ENCODE peak calls at places on chromosome 22, in four cellular contexts. One of them, this sample, is unnamed.

GRCh38 chr22:49514656-49515055 is 313.0 kb downstream of the BRD1 start:
- DNase-seq in dorsolateral prefrontal cortex: no peak
- DNase-seq in H7: peak
- DNase-seq in ELR: no peak
- DNase-seq in this sample: no peak

GRCh38 chr22:26168199-26168915 is 905 bp upstream of the SEZ6L start:
- DNase-seq in H7: peak
- DNase-seq in dorsolateral prefrontal cortex: peak
- DNase-seq in ELR: no peak
- DNase-seq in this sample: no peak

GRCh38 chr22:45344339-45344738 is 34.6 kb downstream of the FAM118A start:
- DNase-seq in ELR: peak
- DNase-seq in dorsolateral prefrontal cortex: no peak
- DNase-seq in H7: peak
- DNase-seq in this sample: no peak

GRCh38 chr22:50040717-50041116 is 17.4 kb downstream of the TTLL8 start:
- DNase-seq in dorsolateral prefrontal cortex: no peak
- DNase-seq in H7: peak
- DNase-seq in ELR: no peak
- DNase-seq in this sample: no peak

GRCh38 chr22:37716708-37717107 is 19.9 kb downstream of the TRIOBP start:
- DNase-seq in dorsolateral prefrontal cortex: no peak
- DNase-seq in ELR: peak
- DNase-seq in H7: no peak
- DNase-seq in this sample: no peak

GRCh38 chr22:46707305-46707704 is 30.7 kb downstream of the CERK start:
- DNase-seq in ELR: no peak
- DNase-seq in dorsolateral prefrontal cortex: no peak
- DNase-seq in H7: no peak
- DNase-seq in this sample: no peak

GRCh38 chr22:32552540-32552939 is 77.9 kb downstream of the FBXO7 start:
- DNase-seq in ELR: no peak
- DNase-seq in H7: no peak
- DNase-seq in dorsolateral prefrontal cortex: no peak
- DNase-seq in this sample: no peak

GRCh38 chr22:42962295-42963230 is 52.4 kb downstream of the PACSIN2 start:
- DNase-seq in dorsolateral prefrontal cortex: no peak
- DNase-seq in ELR: no peak
- DNase-seq in H7: no peak
- DNase-seq in this sample: no peak

GRCh38 chr22:49853981-49854791 is 542 bp downstream of the ZBED4 start:
- DNase-seq in dorsolateral prefrontal cortex: no peak
- DNase-seq in ELR: peak
- DNase-seq in H7: peak
- DNase-seq in this sample: no peak

GRCh38 chr22:25754527-25755202 is 12.7 kb downstream of the MYO18B start:
- DNase-seq in ELR: peak
- DNase-seq in H7: no peak
- DNase-seq in dorsolateral prefrontal cortex: no peak
- DNase-seq in this sample: no peak

GRCh38 chr22:22185217-22185616 is 59.4 kb upstream of the VPREB1 start:
- DNase-seq in dorsolateral prefrontal cortex: no peak
- DNase-seq in ELR: no peak
- DNase-seq in H7: no peak
- DNase-seq in this sample: no peak

GRCh38 chr22:36901411-36902142 is 11.9 kb upstream of the CSF2RB start:
- DNase-seq in H7: no peak
- DNase-seq in ELR: no peak
- DNase-seq in dorsolateral prefrontal cortex: no peak
- DNase-seq in this sample: no peak

GRCh38 chr22:30562391-30562790 is 12.1 kb downstream of the GAL3ST1 start:
- DNase-seq in H7: no peak
- DNase-seq in ELR: peak
- DNase-seq in dorsolateral prefrontal cortex: no peak
- DNase-seq in this sample: no peak

GRCh38 chr22:30637701-30638114 is 2.1 kb downstream of the SLC35E4 start:
- DNase-seq in dorsolateral prefrontal cortex: no peak
- DNase-seq in H7: peak
- DNase-seq in ELR: peak
- DNase-seq in this sample: no peak

GRCh38 chr22:48431014-48431413 is 1396.7 kb downstream of the BRD1 start:
- DNase-seq in H7: peak
- DNase-seq in ELR: no peak
- DNase-seq in dorsolateral prefrontal cortex: peak
- DNase-seq in this sample: no peak

GRCh38 chr22:44947029-44947428 is 62.8 kb downstream of the PHF21B start:
- DNase-seq in H7: no peak
- DNase-seq in dorsolateral prefrontal cortex: no peak
- DNase-seq in ELR: no peak
- DNase-seq in this sample: no peak

GRCh38 chr22:37378642-37379058 is 48.6 kb downstream of the ELFN2 start:
- DNase-seq in H7: no peak
- DNase-seq in ELR: peak
- DNase-seq in dorsolateral prefrontal cortex: no peak
- DNase-seq in this sample: no peak

GRCh38 chr22:41197808-41198585 is 7.1 kb upstream of the L3MBTL2 start:
- DNase-seq in H7: no peak
- DNase-seq in dorsolateral prefrontal cortex: peak
- DNase-seq in ELR: peak
- DNase-seq in this sample: no peak

GRCh38 chr22:24107668-24108067 is 73.6 kb upstream of the SUSD2 start:
- DNase-seq in H7: no peak
- DNase-seq in dorsolateral prefrontal cortex: peak
- DNase-seq in ELR: peak
- DNase-seq in this sample: no peak

GRCh38 chr22:22576244-22576988 is 17.4 kb upstream of the PRAME start:
- DNase-seq in ELR: peak
- DNase-seq in H7: peak
- DNase-seq in dorsolateral prefrontal cortex: no peak
- DNase-seq in this sample: no peak

This sample was measured in RWPE2.